ENCODE peak calls at places on chromosomes 1 and 21, in seven cellular contexts. C is transverse colon, S is gastrocnemius medialis, F is heart left ventricle, H is HCT116, Z is uterus, Y is ovary. V is an unnamed sample.
A peak's percentile ranks its signal among the peaks of the same experiment; 100 is the strongest.

GRCh38 chr1:183885142-183885735 is 80.3 kb downstream of the RGL1 start:
- DNase-seq in C (no peak), S (no peak), F (no peak), H (no peak), Z (no peak), Y (no peak), V (no peak)

GRCh38 chr1:29839726-29840125 is 603.4 kb downstream of the PTPRU start:
- DNase-seq in C (no peak), S (no peak), F (no peak), H (no peak), Z (no peak), Y (no peak), V (no peak)

GRCh38 chr1:234893725-234894630 is 234.7 kb downstream of the TOMM20 start:
- DNase-seq in C (no peak), S (no peak), F (no peak), H (no peak), Z (no peak), Y (no peak), V (no peak)

GRCh38 chr1:19765623-19766022 is 34.1 kb downstream of the TMCO4 start:
- DNase-seq in C (no peak), S (no peak), F (no peak), H (peak; percentile 54), Z (no peak), Y (no peak), V (no peak)

GRCh38 chr1:47527653-47528272 is 89.9 kb downstream of the FOXD2 start:
- DNase-seq in C (peak; percentile 73), S (no peak), F (no peak), H (peak; percentile 15), Z (no peak), Y (no peak), V (no peak)

GRCh38 chr1:153344718-153345025 is 4.0 kb downstream of the PGLYRP4 start:
- DNase-seq in C (no peak), S (no peak), F (no peak), H (no peak), Z (no peak), Y (no peak), V (no peak)

GRCh38 chr21:44765231-44766013 is 36.2 kb downstream of the UBE2G2 start:
- DNase-seq in C (no peak), S (no peak), F (no peak), H (no peak), Z (no peak), Y (no peak), V (no peak)

GRCh38 chr21:42431196-42431595 is 27.5 kb downstream of the UBASH3A start:
- DNase-seq in C (no peak), S (no peak), F (no peak), H (no peak), Z (no peak), Y (no peak), V (no peak)

GRCh38 chr1:167820684-167821355 is 93.1 kb downstream of the ADCY10 start:
- DNase-seq in C (no peak), S (no peak), F (no peak), H (no peak), Z (no peak), Y (no peak), V (no peak)

GRCh38 chr1:32265846-32266245 is 14.8 kb downstream of the LCK start:
- DNase-seq in C (no peak), S (no peak), F (no peak), H (no peak), Z (no peak), Y (no peak), V (no peak)

GRCh38 chr21:41373253-41373652 is 11.4 kb downstream of the MX2 start:
- DNase-seq in C (no peak), S (no peak), F (peak; percentile 46), H (no peak), Z (no peak), Y (no peak), V (no peak)

GRCh38 chr21:41370840-41371697 is 9.2 kb downstream of the MX2 start:
- DNase-seq in C (no peak), S (no peak), F (no peak), H (no peak), Z (no peak), Y (no peak), V (no peak)

GRCh38 chr21:41373769-41374168 is 11.9 kb downstream of the MX2 start:
- DNase-seq in C (no peak), S (no peak), F (peak; percentile 20), H (no peak), Z (no peak), Y (no peak), V (no peak)

GRCh38 chr21:41369915-41370839 is 8.3 kb downstream of the MX2 start:
- DNase-seq in C (no peak), S (no peak), F (peak; percentile 69), H (no peak), Z (no peak), Y (no peak), V (no peak)

GRCh38 chr21:41371698-41372030 is 9.8 kb downstream of the MX2 start:
- DNase-seq in C (no peak), S (no peak), F (peak; percentile 28), H (no peak), Z (no peak), Y (no peak), V (no peak)
- H3K4me3 ChIP-seq in C (no peak overlapping the region), S (no peak overlapping the region), F (no peak overlapping the region), H (no peak overlapping the region), Z (no peak overlapping the region), Y (no peak overlapping the region), V (no peak overlapping the region)

DNA sequence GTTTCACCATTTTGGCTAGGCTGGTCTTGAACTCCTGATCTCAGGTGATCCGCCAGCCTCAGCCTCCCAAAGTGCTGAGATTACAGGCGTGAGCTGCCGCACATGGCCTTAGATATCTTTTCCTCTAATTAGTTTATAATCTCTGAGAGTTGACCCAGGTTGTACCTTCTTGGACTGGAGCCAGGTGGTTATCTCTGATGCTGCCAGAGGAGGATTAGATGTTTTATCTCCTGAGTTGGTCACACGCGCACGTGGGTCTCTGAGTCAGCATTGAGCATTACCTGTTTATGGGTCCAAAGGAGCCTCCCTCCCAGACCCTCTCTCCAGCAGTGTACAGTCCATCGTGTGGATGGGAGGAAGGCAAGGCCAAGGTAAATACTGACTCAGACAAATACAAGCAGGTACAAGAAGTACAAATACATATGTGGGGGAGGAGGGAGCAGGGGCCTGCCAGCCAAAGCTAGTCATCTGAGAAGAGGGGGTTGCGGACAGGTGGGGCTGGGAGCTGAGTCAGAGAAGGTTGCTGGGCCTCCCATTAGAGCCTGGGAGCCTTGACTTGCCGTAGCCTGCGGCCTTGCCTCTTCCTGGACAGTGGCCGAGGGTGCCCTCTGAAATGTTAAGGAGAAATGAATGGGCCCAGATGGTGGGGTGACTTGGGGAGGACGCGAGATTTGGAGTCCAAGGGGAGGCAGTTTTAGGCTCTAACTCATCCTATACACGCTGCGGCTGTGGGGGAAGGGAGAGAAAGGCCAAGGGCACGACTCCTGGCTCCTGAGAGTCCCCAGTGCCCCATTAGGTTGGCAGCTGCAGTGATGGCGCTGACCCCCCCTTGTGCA is 13.1 kb downstream of the IL6R start:
- DNase-seq in C (peak; percentile 92), S (peak; percentile 97), F (no peak), H (peak; percentile 95), Z (no peak), Y (peak; percentile 62), V (no peak)
- TF ChIP-seq POLR2A in C (peak; percentile 40), S (peak; percentile 52), F (no peak), H (no peak), Z (no peak), Y (no peak), V (no peak)

GRCh38 chr1:5833911-5834310 is 158.3 kb downstream of the NPHP4 start:
- DNase-seq in C (no peak), S (no peak), F (no peak), H (no peak), Z (no peak), Y (no peak), V (no peak)
- H3K4me3 ChIP-seq in C (no peak overlapping the region), S (no peak overlapping the region), F (no peak overlapping the region), H (no peak overlapping the region), Z (no peak overlapping the region), Y (no peak overlapping the region), V (no peak overlapping the region)

GRCh38 chr1:36203027-36203553 is 21.2 kb upstream of the THRAP3 start:
- DNase-seq in C (no peak), S (no peak), F (no peak), H (no peak), Z (no peak), Y (no peak), V (no peak)

GRCh38 chr1:36198641-36199040 is 25.6 kb upstream of the THRAP3 start:
- DNase-seq in C (no peak), S (no peak), F (no peak), H (no peak), Z (no peak), Y (no peak), V (no peak)

GRCh38 chr1:36204347-36204909 is 19.8 kb upstream of the THRAP3 start:
- DNase-seq in C (no peak), S (peak; percentile 87), F (no peak), H (no peak), Z (no peak), Y (peak; percentile 57), V (no peak)

GRCh38 chr1:36203554-36204346 is 20.5 kb upstream of the THRAP3 start:
- DNase-seq in C (peak; percentile 21), S (peak; percentile 97), F (peak; percentile 81), H (no peak), Z (peak; percentile 30), Y (peak; percentile 63), V (no peak)

GRCh38 chr1:36199934-36200741 is 24.1 kb upstream of the THRAP3 start:
- DNase-seq in C (peak; percentile 20), S (peak; percentile 74), F (no peak), H (no peak), Z (no peak), Y (no peak), V (no peak)
- TF ChIP-seq POLR2A in C (no peak), S (no peak), F (no peak), H (no peak), Z (no peak), Y (no peak), V (no peak)

DNA sequence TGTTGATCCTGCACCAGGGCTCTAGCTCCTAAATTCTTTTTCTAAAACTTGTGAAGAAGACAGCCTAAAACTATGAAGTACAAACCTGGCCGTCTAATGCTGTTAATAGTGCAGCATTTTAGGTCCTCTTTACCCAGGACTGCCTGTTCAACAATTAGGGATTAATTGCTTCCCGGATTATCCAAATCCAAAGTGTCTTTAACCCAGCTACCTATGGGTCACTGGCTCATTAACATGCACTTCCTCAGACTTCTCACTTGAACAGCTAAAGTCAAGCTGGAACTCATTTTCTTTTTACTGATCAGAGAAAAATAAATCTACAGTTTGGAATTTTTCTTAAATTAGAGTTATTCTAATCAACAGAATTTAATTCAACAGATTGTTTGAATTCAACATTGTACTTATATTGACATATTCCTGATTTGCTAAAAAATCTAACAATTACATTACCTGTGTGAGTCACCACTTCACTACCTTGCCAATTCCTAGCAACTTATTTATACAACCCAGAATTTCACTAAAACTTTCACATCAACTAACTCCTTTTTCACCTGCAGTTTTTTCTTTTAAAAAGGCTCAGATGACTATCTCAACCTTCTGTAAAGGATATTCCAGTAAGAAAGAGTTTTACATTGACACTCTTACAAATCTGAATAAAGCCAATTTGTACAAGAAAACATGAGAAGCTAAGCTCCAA is 3.3 kb downstream of the HNRNPU start:
- DNase-seq in C (no peak), S (no peak), F (no peak), H (no peak), Z (no peak), Y (no peak), V (no peak)
- H3K4me3 ChIP-seq in C (peak overlapping the region; percentile 99), S (peak overlapping the region; percentile 80), F (peak overlapping the region; percentile 95), H (no peak overlapping the region), Z (peak overlapping the region; percentile 93), Y (peak overlapping the region; percentile 76), V (peak overlapping the region; percentile 97)

GRCh38 chr1:169794530-169795416 is at the start of gene METTL18:
- DNase-seq in C (peak; percentile 93), S (peak; percentile 86), F (peak; percentile 94), H (peak; percentile 96), Z (peak; percentile 92), Y (peak; percentile 93), V (peak; percentile 72)
- TF ChIP-seq POLR2A in C (peak; percentile 47), S (peak; percentile 27), F (peak; percentile 34), H (no peak), Z (peak; percentile 23), Y (peak; percentile 41), V (peak; percentile 29)

GRCh38 chr1:212838145-212838544 is 9.3 kb downstream of the SPATA45 start:
- DNase-seq in C (no peak), S (no peak), F (no peak), H (no peak), Z (no peak), Y (no peak), V (no peak)
- H3K4me3 ChIP-seq in C (no peak overlapping the region), S (no peak overlapping the region), F (no peak overlapping the region), H (no peak overlapping the region), Z (no peak overlapping the region), Y (no peak overlapping the region), V (no peak overlapping the region)